ENCODE peak calls at places on chromosomes 11 and 22, in six cellular contexts. U is fibroblast of lung; E is CD8-positive, alpha-beta T cell; Q is stomach; Y is cardiac muscle cell; S is brain microvascular endothelial cell. H is an unnamed sample.

GRCh38 chr11:45402049-45402630 is 116.0 kb upstream of the SYT13 start:
- DNase-seq in U (no peak), Y (no peak), E (no peak), S (no peak), Q (no peak), H (no peak)

GRCh38 chr11:10459029-10459970 is 4.2 kb downstream of the AMPD3 start:
- DNase-seq in Q (no peak), E (peak; percentile 51), Y (peak; percentile 11), U (no peak), S (no peak), H (peak; percentile 31)

GRCh38 chr11:67289651-67290479 is 762 bp downstream of the ANKRD13D start:
- DNase-seq in Y (peak; percentile 26), S (no peak), E (no peak), U (no peak), Q (no peak), H (no peak)

GRCh38 chr22:39908737-39909136 is 7.9 kb downstream of the GRAP2 start:
- DNase-seq in E (no peak), S (peak; percentile 14), Q (no peak), Y (no peak), U (no peak), H (no peak)

GRCh38 chr11:28835790-28836189 is 727.6 kb downstream of the METTL15 start:
- DNase-seq in S (peak; percentile 38), U (peak; percentile 12), Q (no peak), Y (peak; percentile 71), E (no peak), H (no peak)

GRCh38 chr11:12289667-12290476 is 87.5 kb upstream of the PARVA start:
- DNase-seq in S (no peak), Q (peak; percentile 11), E (no peak), Y (no peak), U (no peak), H (no peak)

GRCh38 chr11:130168105-130168504 is 8.5 kb downstream of the ST14 start:
- DNase-seq in E (no peak), S (peak; percentile 27), U (peak; percentile 54), Q (no peak), Y (no peak), H (no peak)

GRCh38 chr22:49724030-49724892 is 103.4 kb downstream of the BRD1 start:
- DNase-seq in U (no peak), Q (no peak), S (no peak), E (peak; percentile 31), Y (no peak), H (no peak)

GRCh38 chr22:23067023-23067650 is 3.2 kb upstream of the GNAZ start:
- DNase-seq in U (no peak), E (no peak), S (no peak), Y (no peak), Q (peak; percentile 8), H (no peak)

GRCh38 chr22:50506611-50507420 is 686 bp downstream of the LMF2 start:
- DNase-seq in S (no peak), Q (no peak), Y (no peak), U (no peak), E (no peak), H (no peak)

GRCh38 chr11:32325187-32325586 is 110.2 kb downstream of the WT1 start:
- DNase-seq in U (no peak), S (no peak), Q (no peak), E (no peak), Y (peak; percentile 66), H (no peak)

GRCh38 chr22:46337870-46338269 is 2.4 kb downstream of the TRMU start:
- DNase-seq in Y (no peak), E (no peak), S (no peak), U (no peak), Q (no peak), H (no peak)

GRCh38 chr22:46331496-46331895 is 4.0 kb upstream of the TRMU start:
- DNase-seq in S (no peak), Y (no peak), U (no peak), Q (no peak), E (no peak), H (no peak)

GRCh38 chr22:46336119-46337078 is 885 bp downstream of the TRMU start:
- DNase-seq in U (peak; percentile 2), E (no peak), Q (peak; percentile 32), S (no peak), Y (peak; percentile 16), H (peak; percentile 38)

GRCh38 chr22:46338636-46339035 is 3.1 kb downstream of the TRMU start:
- DNase-seq in Q (no peak), U (no peak), Y (no peak), E (no peak), S (no peak), H (no peak)

DNA sequence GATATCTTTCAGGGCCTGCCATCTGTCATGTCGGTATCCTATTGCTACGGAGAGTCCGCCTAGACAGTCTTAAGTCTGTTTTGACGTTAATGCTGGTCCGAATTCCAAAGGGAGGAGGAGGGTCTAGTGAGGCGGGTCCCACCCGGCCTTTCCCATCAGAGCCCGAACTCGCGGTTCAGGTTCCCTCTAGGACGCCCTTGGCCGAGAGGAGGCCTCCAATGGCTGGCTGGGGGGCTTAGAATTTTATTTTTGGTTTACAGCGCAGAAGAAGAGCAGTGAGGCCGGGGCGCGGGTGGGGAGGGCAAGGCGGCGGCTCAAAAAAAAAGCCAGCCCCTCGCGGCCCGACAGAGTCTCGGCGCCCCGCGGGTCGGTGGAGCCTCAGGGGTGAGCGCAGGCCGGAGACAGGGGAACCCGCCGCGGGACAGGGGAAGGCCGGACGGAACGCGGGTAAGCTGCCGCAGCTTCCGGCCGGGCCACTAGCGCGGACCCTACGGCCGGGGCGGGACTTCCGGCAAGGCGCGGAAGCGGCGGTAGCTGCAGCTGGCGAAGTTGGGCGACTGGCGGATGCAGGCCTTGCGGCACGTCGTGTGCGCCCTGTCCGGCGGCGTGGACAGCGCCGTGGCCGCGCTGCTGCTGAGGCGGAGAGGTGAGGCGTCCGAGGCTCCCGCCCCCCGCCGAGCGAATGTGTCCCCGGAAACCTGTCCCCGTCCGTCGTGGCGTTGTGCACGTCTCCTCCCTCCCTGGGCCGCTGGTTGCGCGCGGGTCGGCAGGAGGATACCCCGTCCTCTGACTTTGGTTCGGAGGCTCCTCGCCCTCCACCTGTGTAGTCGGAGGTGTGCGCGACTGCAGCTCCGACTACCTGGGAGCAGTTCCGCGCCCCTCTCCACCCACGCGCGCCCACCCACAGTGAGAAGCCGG is at the start of gene TRMU:
- DNase-seq in E (peak; percentile 68), Q (peak; percentile 89), S (peak; percentile 53), Y (peak; percentile 92), U (peak; percentile 89), H (peak; percentile 79)
- H3K27ac ChIP-seq in E (peak within 1 kb of the TSS; percentile 68), Q (peak within 1 kb of the TSS; percentile 94), S (peak within 1 kb of the TSS; percentile 82), Y (peak within 1 kb of the TSS; percentile 96), U (peak within 1 kb of the TSS; percentile 78), H (peak within 1 kb of the TSS; percentile 81)

GRCh38 chr11:43462359-43462758 is 103.6 kb downstream of the TTC17 start:
- DNase-seq in Y (no peak), Q (no peak), E (no peak), S (no peak), U (no peak), H (no peak)

GRCh38 chr11:43467958-43468357 is 109.2 kb downstream of the TTC17 start:
- DNase-seq in Q (no peak), S (no peak), U (peak; percentile 3), E (no peak), Y (no peak), H (no peak)
- H3K27ac ChIP-seq in Q (no peak overlapping the region), S (no peak overlapping the region), U (no peak overlapping the region), E (no peak overlapping the region), Y (no peak overlapping the region), H (no peak overlapping the region)

GRCh38 chr11:114132427-114132826 is 72.9 kb downstream of the ZBTB16 start:
- DNase-seq in Y (peak; percentile 49), U (no peak), E (no peak), S (no peak), Q (no peak), H (no peak)
- H3K27ac ChIP-seq in Y (no peak overlapping the region), U (no peak overlapping the region), E (no peak overlapping the region), S (no peak overlapping the region), Q (peak overlapping the region; percentile 3), H (peak overlapping the region; percentile 1)

GRCh38 chr11:61446211-61446651 is 16.3 kb downstream of the SDHAF2 start:
- DNase-seq in E (peak; percentile 48), S (peak; percentile 97), Q (peak; percentile 88), Y (peak; percentile 96), U (peak; percentile 96), H (peak; percentile 83)
- H3K27ac ChIP-seq in E (no peak overlapping the region), S (peak overlapping the region; percentile 44), Q (peak overlapping the region; percentile 71), Y (peak overlapping the region; percentile 94), U (peak overlapping the region; percentile 13), H (no peak overlapping the region)

GRCh38 chr22:36860821-36861659 is at the start of gene NCF4:
- DNase-seq in U (no peak), Y (no peak), E (no peak), S (no peak), Q (peak; percentile 57), H (peak; percentile 45)
- H3K27ac ChIP-seq in U (no peak within 1 kb of the TSS), Y (no peak within 1 kb of the TSS), E (no peak within 1 kb of the TSS), S (no peak within 1 kb of the TSS), Q (peak within 1 kb of the TSS; percentile 84), H (peak within 1 kb of the TSS; percentile 69)

DNA sequence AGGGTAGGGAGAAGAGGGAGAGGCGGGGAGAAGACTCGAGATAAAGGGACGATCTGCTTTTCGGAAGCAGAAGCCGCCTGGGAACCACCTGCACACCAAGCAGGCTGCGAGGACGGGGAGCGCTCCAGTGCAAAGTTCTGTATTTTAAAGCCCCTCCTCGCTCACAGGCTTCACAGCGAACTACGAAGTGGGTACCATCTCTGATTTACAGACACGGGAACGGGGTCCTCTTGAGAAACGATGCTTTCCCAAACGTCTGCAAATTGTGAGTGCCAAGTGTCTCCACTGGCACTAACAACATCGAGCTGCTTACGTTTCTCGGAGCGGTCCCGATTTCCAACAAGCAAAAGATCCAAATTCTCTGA is 700 bp upstream of the STX3 start:
- DNase-seq in Q (no peak), Y (no peak), E (peak; percentile 4), U (no peak), S (no peak), H (no peak)
- H3K27ac ChIP-seq in Q (peak overlapping the region; percentile 97), Y (peak overlapping the region; percentile 87), E (no peak overlapping the region), U (no peak overlapping the region), S (no peak overlapping the region), H (peak overlapping the region; percentile 81)

DNA sequence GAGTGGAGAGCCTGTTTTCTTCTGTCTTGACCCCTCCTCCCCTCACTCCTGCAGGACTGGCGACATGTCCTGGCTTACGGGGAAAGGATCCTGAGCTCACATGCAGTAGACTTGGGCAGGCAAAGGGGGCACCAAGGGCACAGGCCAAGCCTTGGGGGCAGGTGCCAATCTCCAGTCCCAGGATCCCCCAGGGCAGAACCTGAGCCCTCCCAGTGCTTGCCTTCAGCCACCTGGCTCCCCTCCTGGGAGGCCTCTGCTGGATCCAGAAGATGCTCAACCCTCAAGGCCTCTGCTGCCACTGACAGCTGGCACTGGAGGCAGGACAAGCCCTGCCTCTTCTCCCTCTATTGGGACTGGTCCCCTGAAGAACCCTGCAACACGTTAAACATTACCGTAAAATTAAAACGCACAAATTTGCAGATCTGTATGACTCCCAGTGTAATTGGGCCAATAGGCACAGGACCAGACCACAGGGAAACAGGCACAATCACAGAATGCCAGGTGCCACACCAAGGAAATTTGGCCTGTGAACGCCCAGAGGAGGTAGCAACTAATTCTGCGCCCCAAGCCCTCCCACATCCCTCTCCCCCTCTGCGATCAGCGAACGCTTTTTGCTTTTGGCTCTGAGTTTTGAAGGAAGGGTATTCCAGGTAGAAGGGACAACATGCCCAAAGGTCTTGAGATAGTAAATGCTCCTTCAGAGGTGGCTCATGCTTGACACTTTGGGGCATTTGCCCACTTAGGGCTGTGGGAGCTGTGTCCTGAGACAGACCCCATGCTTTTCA is 967 bp upstream of the LZTR1 start:
- DNase-seq in Y (no peak), U (no peak), E (no peak), S (no peak), Q (no peak), H (no peak)
- H3K27ac ChIP-seq in Y (peak overlapping the region; percentile 83), U (peak overlapping the region; percentile 87), E (peak overlapping the region; percentile 66), S (peak overlapping the region; percentile 94), Q (peak overlapping the region; percentile 92), H (peak overlapping the region; percentile 85)

H was measured in small intestine.